ENCODE peak calls at places on chromosomes 5 and 9, in six cellular contexts. One of them, this sample, is unnamed.

GRCh38 chr5:53027913-53028312 is 38.8 kb downstream of the ITGA2 start:
- DNase-seq in adrenal gland: peak
- DNase-seq in psoas muscle: peak
- DNase-seq in pancreas: no peak
- DNase-seq in CD8-positive, alpha-beta memory T cell: no peak
- DNase-seq in body of pancreas: peak
- DNase-seq in this sample: no peak

GRCh38 chr5:107388111-107388861 is 282.5 kb downstream of the EFNA5 start:
- DNase-seq in pancreas: no peak
- DNase-seq in adrenal gland: no peak
- DNase-seq in psoas muscle: no peak
- DNase-seq in CD8-positive, alpha-beta memory T cell: no peak
- DNase-seq in body of pancreas: no peak
- DNase-seq in this sample: no peak

GRCh38 chr9:93557366-93558137 is 18.8 kb upstream of the PHF2 start:
- DNase-seq in body of pancreas: no peak
- DNase-seq in psoas muscle: no peak
- DNase-seq in pancreas: no peak
- DNase-seq in CD8-positive, alpha-beta memory T cell: no peak
- DNase-seq in adrenal gland: no peak
- DNase-seq in this sample: no peak

GRCh38 chr9:27344776-27345175 is 47.8 kb upstream of the EQTN start:
- DNase-seq in body of pancreas: no peak
- DNase-seq in CD8-positive, alpha-beta memory T cell: no peak
- DNase-seq in adrenal gland: no peak
- DNase-seq in psoas muscle: no peak
- DNase-seq in pancreas: no peak
- DNase-seq in this sample: no peak

GRCh38 chr5:133873936-133874585 is 94.4 kb downstream of the C5orf15 start:
- DNase-seq in psoas muscle: no peak
- DNase-seq in adrenal gland: no peak
- DNase-seq in pancreas: no peak
- DNase-seq in CD8-positive, alpha-beta memory T cell: no peak
- DNase-seq in body of pancreas: no peak
- DNase-seq in this sample: no peak

GRCh38 chr9:4211806-4212205 is 88.1 kb downstream of the GLIS3 start:
- DNase-seq in body of pancreas: no peak
- DNase-seq in pancreas: no peak
- DNase-seq in CD8-positive, alpha-beta memory T cell: no peak
- DNase-seq in adrenal gland: no peak
- DNase-seq in psoas muscle: no peak
- DNase-seq in this sample: no peak

GRCh38 chr9:114248274-114248673 is 74.6 kb upstream of the ORM1 start:
- DNase-seq in pancreas: peak
- DNase-seq in CD8-positive, alpha-beta memory T cell: no peak
- DNase-seq in psoas muscle: no peak
- DNase-seq in adrenal gland: no peak
- DNase-seq in body of pancreas: no peak
- DNase-seq in this sample: no peak

GRCh38 chr9:31608413-31608812 is 776.0 kb upstream of the ACO1 start:
- DNase-seq in adrenal gland: no peak
- DNase-seq in body of pancreas: no peak
- DNase-seq in pancreas: no peak
- DNase-seq in CD8-positive, alpha-beta memory T cell: no peak
- DNase-seq in psoas muscle: no peak
- DNase-seq in this sample: no peak

GRCh38 chr9:92133949-92134604 is 18.9 kb upstream of the SPTLC1 start:
- DNase-seq in adrenal gland: peak
- DNase-seq in CD8-positive, alpha-beta memory T cell: peak
- DNase-seq in psoas muscle: peak
- DNase-seq in pancreas: peak
- DNase-seq in body of pancreas: peak
- DNase-seq in this sample: peak

GRCh38 chr5:144333336-144333920 is 162.8 kb downstream of the KCTD16 start:
- DNase-seq in body of pancreas: no peak
- DNase-seq in CD8-positive, alpha-beta memory T cell: no peak
- DNase-seq in pancreas: no peak
- DNase-seq in adrenal gland: no peak
- DNase-seq in psoas muscle: no peak
- DNase-seq in this sample: no peak

GRCh38 chr9:68934319-68934644 is 79.6 kb downstream of the PRKACG start:
- DNase-seq in CD8-positive, alpha-beta memory T cell: no peak
- DNase-seq in body of pancreas: no peak
- DNase-seq in adrenal gland: no peak
- DNase-seq in pancreas: no peak
- DNase-seq in psoas muscle: no peak
- DNase-seq in this sample: no peak

GRCh38 chr9:68932458-68932857 is 81.5 kb downstream of the PRKACG start:
- DNase-seq in adrenal gland: no peak
- DNase-seq in body of pancreas: no peak
- DNase-seq in CD8-positive, alpha-beta memory T cell: no peak
- DNase-seq in pancreas: no peak
- DNase-seq in psoas muscle: no peak
- DNase-seq in this sample: no peak

GRCh38 chr9:68931821-68932220 is 82.1 kb downstream of the PRKACG start:
- DNase-seq in CD8-positive, alpha-beta memory T cell: no peak
- DNase-seq in pancreas: no peak
- DNase-seq in adrenal gland: no peak
- DNase-seq in psoas muscle: no peak
- DNase-seq in body of pancreas: no peak
- DNase-seq in this sample: no peak

DNA sequence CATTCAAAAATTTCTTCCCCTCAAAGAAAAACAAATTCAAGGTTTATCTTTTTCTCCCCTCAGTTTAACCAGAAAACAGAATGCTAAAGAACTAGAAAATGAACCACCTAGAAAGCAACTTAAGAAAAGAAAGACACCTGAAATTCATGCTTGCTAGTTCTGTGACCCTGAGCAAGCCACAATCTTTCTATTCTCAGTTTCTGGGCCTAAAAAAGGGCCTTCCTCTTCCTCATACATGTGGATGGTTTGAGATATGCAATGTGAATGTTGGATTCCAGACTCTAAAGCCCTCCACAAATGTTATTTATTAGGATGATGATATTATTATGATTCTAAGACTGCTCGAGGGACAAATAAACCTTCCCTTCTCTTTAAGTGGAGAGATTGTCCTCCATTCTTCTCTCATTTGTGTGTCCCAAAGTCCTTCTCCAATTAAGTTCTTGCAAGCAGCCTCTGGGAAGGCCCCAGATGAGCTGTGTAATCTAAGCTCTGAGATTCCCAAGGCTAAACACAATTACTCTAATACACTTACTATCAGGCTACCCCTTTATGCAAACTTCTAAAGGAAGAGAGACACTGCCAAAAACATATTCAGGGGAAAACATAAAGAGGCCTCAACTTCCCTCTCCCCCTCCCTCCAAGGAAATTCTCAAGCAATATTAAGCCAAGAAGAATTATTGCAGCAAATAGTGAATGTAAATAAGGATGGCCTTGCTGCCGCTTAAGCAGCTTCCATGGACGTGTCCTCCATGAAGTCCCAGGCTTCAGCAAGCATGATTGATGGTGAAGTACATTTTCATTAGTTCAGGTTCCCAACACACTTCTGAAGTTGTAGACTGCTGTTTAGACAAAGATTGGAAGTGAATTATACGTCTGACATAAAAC is 80.2 kb downstream of the PRKACG start:
- DNase-seq in psoas muscle: no peak
- DNase-seq in body of pancreas: peak
- DNase-seq in adrenal gland: no peak
- DNase-seq in CD8-positive, alpha-beta memory T cell: no peak
- DNase-seq in pancreas: no peak
- DNase-seq in this sample: no peak
- H3K4me3 ChIP-seq in psoas muscle: no peak
- H3K4me3 ChIP-seq in body of pancreas: no peak
- H3K4me3 ChIP-seq in adrenal gland: no peak
- H3K4me3 ChIP-seq in CD8-positive, alpha-beta memory T cell: no peak
- H3K4me3 ChIP-seq in pancreas: no peak
- H3K4me3 ChIP-seq in this sample: no peak

GRCh38 chr9:120587357-120587756 is 7.4 kb upstream of the CDK5RAP2 start:
- DNase-seq in psoas muscle: no peak
- DNase-seq in CD8-positive, alpha-beta memory T cell: no peak
- DNase-seq in pancreas: no peak
- DNase-seq in body of pancreas: no peak
- DNase-seq in adrenal gland: no peak
- DNase-seq in this sample: no peak
- H3K4me3 ChIP-seq in psoas muscle: no peak
- H3K4me3 ChIP-seq in CD8-positive, alpha-beta memory T cell: no peak
- H3K4me3 ChIP-seq in pancreas: no peak
- H3K4me3 ChIP-seq in body of pancreas: no peak
- H3K4me3 ChIP-seq in adrenal gland: no peak
- H3K4me3 ChIP-seq in this sample: no peak

GRCh38 chr9:99828417-99829176 is 6.9 kb downstream of the NR4A3 start:
- DNase-seq in pancreas: peak
- DNase-seq in adrenal gland: no peak
- DNase-seq in CD8-positive, alpha-beta memory T cell: no peak
- DNase-seq in body of pancreas: peak
- DNase-seq in psoas muscle: peak
- DNase-seq in this sample: no peak

GRCh38 chr9:99826579-99826978 is 4.9 kb downstream of the NR4A3 start:
- DNase-seq in adrenal gland: no peak
- DNase-seq in CD8-positive, alpha-beta memory T cell: no peak
- DNase-seq in body of pancreas: no peak
- DNase-seq in pancreas: no peak
- DNase-seq in psoas muscle: no peak
- DNase-seq in this sample: no peak

GRCh38 chr9:99827244-99827643 is 5.6 kb downstream of the NR4A3 start:
- DNase-seq in body of pancreas: no peak
- DNase-seq in CD8-positive, alpha-beta memory T cell: no peak
- DNase-seq in pancreas: no peak
- DNase-seq in psoas muscle: no peak
- DNase-seq in adrenal gland: no peak
- DNase-seq in this sample: no peak

GRCh38 chr9:99825158-99826046 is 3.7 kb downstream of the NR4A3 start:
- DNase-seq in pancreas: peak
- DNase-seq in body of pancreas: no peak
- DNase-seq in adrenal gland: no peak
- DNase-seq in CD8-positive, alpha-beta memory T cell: no peak
- DNase-seq in psoas muscle: no peak
- DNase-seq in this sample: no peak

GRCh38 chr9:99828054-99828416 is 6.3 kb downstream of the NR4A3 start:
- DNase-seq in adrenal gland: no peak
- DNase-seq in pancreas: no peak
- DNase-seq in body of pancreas: no peak
- DNase-seq in CD8-positive, alpha-beta memory T cell: no peak
- DNase-seq in psoas muscle: no peak
- DNase-seq in this sample: no peak
- H3K4me3 ChIP-seq in adrenal gland: no peak
- H3K4me3 ChIP-seq in pancreas: no peak
- H3K4me3 ChIP-seq in body of pancreas: no peak
- H3K4me3 ChIP-seq in CD8-positive, alpha-beta memory T cell: no peak
- H3K4me3 ChIP-seq in psoas muscle: no peak
- H3K4me3 ChIP-seq in this sample: no peak

GRCh38 chr9:20569525-20569924 is 52.8 kb downstream of the MLLT3 start:
- DNase-seq in body of pancreas: no peak
- DNase-seq in adrenal gland: no peak
- DNase-seq in psoas muscle: no peak
- DNase-seq in pancreas: no peak
- DNase-seq in CD8-positive, alpha-beta memory T cell: no peak
- DNase-seq in this sample: no peak
- H3K4me3 ChIP-seq in body of pancreas: no peak
- H3K4me3 ChIP-seq in adrenal gland: no peak
- H3K4me3 ChIP-seq in psoas muscle: no peak
- H3K4me3 ChIP-seq in pancreas: no peak
- H3K4me3 ChIP-seq in CD8-positive, alpha-beta memory T cell: no peak
- H3K4me3 ChIP-seq in this sample: no peak

GRCh38 chr9:136481558-136481957 is 1.3 kb downstream of the SEC16A start:
- DNase-seq in psoas muscle: no peak
- DNase-seq in CD8-positive, alpha-beta memory T cell: no peak
- DNase-seq in adrenal gland: no peak
- DNase-seq in body of pancreas: no peak
- DNase-seq in pancreas: no peak
- DNase-seq in this sample: no peak
- H3K4me3 ChIP-seq in psoas muscle: peak
- H3K4me3 ChIP-seq in CD8-positive, alpha-beta memory T cell: peak
- H3K4me3 ChIP-seq in adrenal gland: no peak
- H3K4me3 ChIP-seq in body of pancreas: no peak
- H3K4me3 ChIP-seq in pancreas: peak
- H3K4me3 ChIP-seq in this sample: peak

DNA sequence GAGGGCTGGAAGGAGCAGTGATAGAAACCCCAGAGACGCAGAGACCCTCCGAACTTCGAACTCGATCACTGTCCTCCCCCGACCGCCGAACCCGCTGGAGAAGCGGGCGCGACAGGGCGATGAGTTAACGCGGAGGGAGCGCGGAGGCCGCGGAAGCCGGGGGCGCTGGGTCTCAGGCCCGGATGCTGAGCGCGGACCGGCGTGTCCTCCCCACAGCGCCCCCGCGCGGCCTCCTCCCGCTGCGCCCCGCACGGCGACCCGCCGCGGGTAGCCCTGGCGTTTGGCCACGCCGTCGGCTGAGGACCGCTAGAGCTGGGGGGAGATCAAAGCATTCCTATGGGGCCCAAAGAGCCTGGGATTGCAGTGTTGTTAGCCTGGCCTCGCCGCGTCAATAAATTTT is 7.7 kb upstream of the DMRT2 start:
- DNase-seq in pancreas: no peak
- DNase-seq in body of pancreas: peak
- DNase-seq in psoas muscle: peak
- DNase-seq in adrenal gland: no peak
- DNase-seq in CD8-positive, alpha-beta memory T cell: no peak
- DNase-seq in this sample: peak
- H3K4me3 ChIP-seq in pancreas: peak
- H3K4me3 ChIP-seq in body of pancreas: peak
- H3K4me3 ChIP-seq in psoas muscle: peak
- H3K4me3 ChIP-seq in adrenal gland: no peak
- H3K4me3 ChIP-seq in CD8-positive, alpha-beta memory T cell: no peak
- H3K4me3 ChIP-seq in this sample: peak

GRCh38 chr5:150167163-150167798 is 703 bp downstream of the CDX1 start:
- DNase-seq in adrenal gland: no peak
- DNase-seq in body of pancreas: no peak
- DNase-seq in psoas muscle: no peak
- DNase-seq in pancreas: no peak
- DNase-seq in CD8-positive, alpha-beta memory T cell: no peak
- DNase-seq in this sample: no peak
- H3K4me3 ChIP-seq in adrenal gland: no peak
- H3K4me3 ChIP-seq in body of pancreas: no peak
- H3K4me3 ChIP-seq in psoas muscle: no peak
- H3K4me3 ChIP-seq in pancreas: no peak
- H3K4me3 ChIP-seq in CD8-positive, alpha-beta memory T cell: no peak
- H3K4me3 ChIP-seq in this sample: peak

DNA sequence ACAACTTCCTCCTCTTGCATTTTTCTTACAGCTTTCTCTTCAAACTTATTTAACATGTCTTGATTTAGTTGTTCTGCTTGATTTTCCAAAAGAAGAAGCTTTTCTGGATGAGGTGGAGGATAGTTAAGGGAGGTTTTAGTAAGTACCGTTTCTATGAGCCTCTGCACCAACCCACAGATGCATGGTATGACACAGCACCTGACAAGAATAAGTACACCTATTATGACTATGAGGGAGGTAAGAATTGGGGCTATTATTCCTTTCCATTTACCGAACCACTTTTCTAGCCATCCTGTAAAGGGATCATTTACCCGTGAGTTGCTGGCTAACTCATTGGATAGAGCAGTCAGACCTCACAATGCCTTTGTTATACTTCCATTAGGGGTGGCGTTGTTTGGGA is 2.5 kb upstream of the HMGCS1 start:
- DNase-seq in psoas muscle: no peak
- DNase-seq in body of pancreas: no peak
- DNase-seq in CD8-positive, alpha-beta memory T cell: no peak
- DNase-seq in pancreas: no peak
- DNase-seq in adrenal gland: no peak
- DNase-seq in this sample: no peak
- H3K4me3 ChIP-seq in psoas muscle: no peak
- H3K4me3 ChIP-seq in body of pancreas: no peak
- H3K4me3 ChIP-seq in CD8-positive, alpha-beta memory T cell: no peak
- H3K4me3 ChIP-seq in pancreas: no peak
- H3K4me3 ChIP-seq in adrenal gland: no peak
- H3K4me3 ChIP-seq in this sample: no peak